ENCODE peak calls at places on chromosomes 6 and 20, in five cellular contexts. One of them, this sample, is unnamed.

GRCh38 chr20:48463916-48464315 is 363.9 kb downstream of the PREX1 start:
- DNase-seq in tibial nerve: no peak
- DNase-seq in amniotic stem cell: no peak
- DNase-seq in NCI-H1436: no peak
- DNase-seq in PC-9: no peak
- DNase-seq in this sample: no peak

GRCh38 chr6:10809098-10809497 is 29.2 kb downstream of the MAK start:
- DNase-seq in tibial nerve: no peak
- DNase-seq in amniotic stem cell: no peak
- DNase-seq in NCI-H1436: no peak
- DNase-seq in PC-9: no peak
- DNase-seq in this sample: no peak

GRCh38 chr6:98469146-98469545 is 365.2 kb upstream of the POU3F2 start:
- DNase-seq in tibial nerve: no peak
- DNase-seq in amniotic stem cell: no peak
- DNase-seq in NCI-H1436: no peak
- DNase-seq in PC-9: no peak
- DNase-seq in this sample: no peak

GRCh38 chr6:89644864-89645263 is 6.3 kb upstream of the LYRM2 start:
- DNase-seq in tibial nerve: no peak
- DNase-seq in amniotic stem cell: no peak
- DNase-seq in NCI-H1436: no peak
- DNase-seq in PC-9: peak
- DNase-seq in this sample: no peak

GRCh38 chr6:136920216-136920857 is 1.8 kb upstream of the SLC35D3 start:
- DNase-seq in tibial nerve: no peak
- DNase-seq in amniotic stem cell: no peak
- DNase-seq in NCI-H1436: no peak
- DNase-seq in PC-9: no peak
- DNase-seq in this sample: no peak

GRCh38 chr6:3139090-3139903 is 18.0 kb downstream of the TUBB2A start:
- DNase-seq in tibial nerve: peak
- DNase-seq in amniotic stem cell: no peak
- DNase-seq in NCI-H1436: peak
- DNase-seq in PC-9: no peak
- DNase-seq in this sample: no peak

GRCh38 chr6:81938014-81938761 is 185.7 kb upstream of the TENT5A start:
- DNase-seq in tibial nerve: no peak
- DNase-seq in amniotic stem cell: peak
- DNase-seq in NCI-H1436: no peak
- DNase-seq in PC-9: peak
- DNase-seq in this sample: no peak

GRCh38 chr20:64261138-64261537 is 5.6 kb downstream of the PCMTD2 start:
- DNase-seq in tibial nerve: no peak
- DNase-seq in amniotic stem cell: no peak
- DNase-seq in NCI-H1436: no peak
- DNase-seq in PC-9: no peak
- DNase-seq in this sample: no peak

GRCh38 chr20:1327241-1327653 is 1.7 kb downstream of the SDCBP2 start:
- DNase-seq in tibial nerve: no peak
- DNase-seq in amniotic stem cell: peak
- DNase-seq in NCI-H1436: no peak
- DNase-seq in PC-9: no peak
- DNase-seq in this sample: no peak

GRCh38 chr6:11053307-11053706 is 9.2 kb upstream of the ELOVL2 start:
- DNase-seq in tibial nerve: no peak
- DNase-seq in amniotic stem cell: no peak
- DNase-seq in NCI-H1436: no peak
- DNase-seq in PC-9: no peak
- DNase-seq in this sample: no peak

GRCh38 chr6:27672113-27672799 is 199.4 kb upstream of the ZNF184 start:
- DNase-seq in tibial nerve: no peak
- DNase-seq in amniotic stem cell: no peak
- DNase-seq in NCI-H1436: peak
- DNase-seq in PC-9: peak
- DNase-seq in this sample: peak

GRCh38 chr6:97705568-97705967 is 422.6 kb upstream of the MMS22L start:
- DNase-seq in tibial nerve: no peak
- DNase-seq in amniotic stem cell: no peak
- DNase-seq in NCI-H1436: no peak
- DNase-seq in PC-9: no peak
- DNase-seq in this sample: peak

GRCh38 chr6:55974688-55975087 is 99.3 kb upstream of the BMP5 start:
- DNase-seq in tibial nerve: no peak
- DNase-seq in amniotic stem cell: no peak
- DNase-seq in NCI-H1436: no peak
- DNase-seq in PC-9: no peak
- DNase-seq in this sample: no peak

GRCh38 chr20:15446373-15446772 is 1109.0 kb upstream of the FLRT3 start:
- DNase-seq in tibial nerve: no peak
- DNase-seq in amniotic stem cell: no peak
- DNase-seq in NCI-H1436: no peak
- DNase-seq in PC-9: no peak
- DNase-seq in this sample: no peak

GRCh38 chr6:132648356-132648755 is 10.6 kb downstream of the TAAR1 start:
- DNase-seq in tibial nerve: no peak
- DNase-seq in amniotic stem cell: no peak
- DNase-seq in NCI-H1436: no peak
- DNase-seq in PC-9: no peak
- DNase-seq in this sample: no peak

GRCh38 chr6:144653885-144654505 is 368.9 kb downstream of the UTRN start:
- DNase-seq in tibial nerve: no peak
- DNase-seq in amniotic stem cell: no peak
- DNase-seq in NCI-H1436: no peak
- DNase-seq in PC-9: no peak
- DNase-seq in this sample: no peak

GRCh38 chr6:49849121-49849907 is 17.0 kb downstream of the CRISP1 start:
- DNase-seq in tibial nerve: no peak
- DNase-seq in amniotic stem cell: peak
- DNase-seq in NCI-H1436: peak
- DNase-seq in PC-9: peak
- DNase-seq in this sample: no peak

This sample was measured in WTC11.